ENCODE peak calls at places on chromosomes 11 and 22, in ten cellular contexts. U, M, P, L, F, G, J, O, T and R are unnamed samples. For H3K36me3, the result is how much of the 10 kb centered on the place peaks cover.

GRCh38 chr11:4496555-4497248 is 14.3 kb downstream of the OR52K1 start:
- DNase-seq in U (no peak), M (no peak), P (no peak), L (no peak), F (no peak), G (no peak), J (no peak), O (no peak), T (no peak), R (no peak)

GRCh38 chr22:20549232-20549841 is 41.9 kb downstream of the MED15 start:
- DNase-seq in U (no peak), M (no peak), P (no peak), L (no peak), F (no peak), G (peak), J (no peak), O (peak), T (no peak), R (no peak)

GRCh38 chr11:116563028-116563712 is 209.6 kb downstream of the BUD13 start:
- DNase-seq in U (no peak), M (no peak), P (no peak), L (peak), F (no peak), G (peak), J (no peak), O (no peak), T (peak), R (no peak)

GRCh38 chr11:100827934-100828661 is 141.0 kb downstream of the ARHGAP42 start:
- DNase-seq in U (no peak), M (no peak), P (no peak), L (peak), F (no peak), G (no peak), J (no peak), O (no peak), T (no peak), R (peak)

GRCh38 chr11:55994525-55994924 is at the start of gene OR5F1:
- DNase-seq in U (no peak), M (no peak), P (no peak), L (no peak), F (no peak), G (no peak), J (no peak), O (no peak), T (no peak), R (no peak)

GRCh38 chr11:94308024-94308423 is 3.6 kb downstream of the IZUMO1R start:
- DNase-seq in U (no peak), M (no peak), P (no peak), L (no peak), F (no peak), G (no peak), J (no peak), O (no peak), T (no peak), R (no peak)

GRCh38 chr11:60377737-60378136 is 595 bp upstream of the MS4A7 start:
- DNase-seq in U (no peak), M (peak), P (peak), L (peak), F (peak), G (no peak), J (no peak), O (no peak), T (peak), R (no peak)

GRCh38 chr22:46538816-46539163 is 1.4 kb upstream of the CELSR1 start:
- DNase-seq in U (no peak), M (no peak), P (no peak), L (no peak), F (peak), G (peak), J (no peak), O (no peak), T (no peak), R (peak)

GRCh38 chr22:50189849-50190181 is 4.1 kb downstream of the TRABD start:
- DNase-seq in U (no peak), M (peak), P (no peak), L (no peak), F (no peak), G (no peak), J (peak), O (no peak), T (no peak), R (no peak)

GRCh38 chr22:35739642-35740041 is 22.0 kb downstream of the APOL5 start:
- DNase-seq in U (no peak), M (no peak), P (no peak), L (no peak), F (no peak), G (no peak), J (no peak), O (peak), T (no peak), R (no peak)

GRCh38 chr11:111694851-111695250 is 71.3 kb downstream of the PPP2R1B start:
- DNase-seq in U (no peak), M (no peak), P (no peak), L (no peak), F (no peak), G (no peak), J (no peak), O (no peak), T (no peak), R (peak)

GRCh38 chr11:74749965-74750296 is 1.3 kb downstream of the RNF169 start:
- DNase-seq in U (no peak), M (no peak), P (no peak), L (no peak), F (no peak), G (no peak), J (no peak), O (no peak), T (no peak), R (no peak)

GRCh38 chr11:74754507-74755255 is 6.0 kb downstream of the RNF169 start:
- DNase-seq in U (no peak), M (no peak), P (no peak), L (no peak), F (no peak), G (no peak), J (no peak), O (no peak), T (no peak), R (peak)

GRCh38 chr11:74756571-74756970 is 7.9 kb downstream of the RNF169 start:
- DNase-seq in U (no peak), M (no peak), P (no peak), L (no peak), F (no peak), G (no peak), J (no peak), O (no peak), T (no peak), R (no peak)

DNA sequence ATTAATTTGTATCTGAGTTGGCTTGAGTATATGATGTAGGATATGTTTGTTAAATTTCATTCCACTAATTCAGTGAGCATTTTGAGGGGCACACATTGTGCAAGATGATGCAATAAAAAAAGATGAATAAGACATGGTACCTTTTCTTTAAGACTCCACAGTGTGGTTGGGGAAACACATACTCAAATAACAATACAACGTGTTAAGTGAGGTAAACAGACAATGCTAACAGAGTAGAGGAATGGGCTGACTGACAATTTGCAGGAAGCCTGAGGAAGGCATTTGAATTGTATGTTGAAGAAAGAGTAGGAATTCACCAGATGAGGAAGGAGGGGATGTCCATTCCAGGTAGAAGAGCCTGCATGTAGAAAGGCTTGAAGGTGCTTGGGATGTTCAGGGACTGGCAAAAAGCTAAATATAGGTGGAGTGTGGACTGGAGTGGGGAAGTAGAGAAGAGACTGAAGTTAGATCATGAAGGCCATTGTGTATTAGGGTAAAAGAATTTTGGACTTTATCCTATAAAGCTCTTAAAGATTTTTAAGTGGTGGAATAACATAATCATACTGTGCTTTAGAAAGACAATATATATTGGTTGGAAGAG is 6.8 kb downstream of the RNF169 start:
- DNase-seq in U (no peak), M (no peak), P (no peak), L (no peak), F (no peak), G (no peak), J (no peak), O (no peak), T (no peak), R (no peak)
- H3K4me3 ChIP-seq in U (no peak), M (no peak), P (no peak), L (no peak), F (no peak), G (no peak), J (no peak), O (no peak), T (no peak), R (no peak)

GRCh38 chr11:102360681-102361080 is 13.7 kb downstream of the BIRC2 start:
- DNase-seq in U (no peak), M (no peak), P (no peak), L (no peak), F (no peak), G (no peak), J (no peak), O (peak), T (no peak), R (no peak)

GRCh38 chr11:102361100-102362021 is 14.3 kb downstream of the BIRC2 start:
- DNase-seq in U (no peak), M (no peak), P (no peak), L (no peak), F (no peak), G (no peak), J (no peak), O (peak), T (no peak), R (no peak)

GRCh38 chr11:102359372-102359771 is 12.4 kb downstream of the BIRC2 start:
- DNase-seq in U (no peak), M (no peak), P (no peak), L (no peak), F (no peak), G (no peak), J (no peak), O (no peak), T (no peak), R (no peak)

DNA sequence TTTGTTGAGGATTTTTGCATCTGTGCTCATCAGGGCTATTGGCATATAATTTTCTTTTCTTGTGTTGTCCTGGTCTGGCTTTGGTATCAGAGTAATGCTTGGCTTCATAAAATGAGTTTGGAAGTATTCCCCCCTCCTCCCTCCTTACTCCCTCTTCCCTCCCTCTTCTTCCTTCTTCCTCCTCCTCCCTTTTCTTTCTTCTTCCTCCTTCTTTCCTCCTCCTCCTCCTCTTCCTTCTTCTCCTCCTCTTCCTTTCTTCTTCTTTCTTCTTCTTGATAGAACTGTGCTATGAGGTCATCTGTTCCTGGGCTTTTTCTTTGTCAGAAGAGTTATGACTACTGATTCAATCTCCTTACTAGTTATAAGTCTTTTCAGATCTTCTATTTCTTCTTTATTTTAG is 10.1 kb downstream of the BIRC2 start:
- DNase-seq in U (no peak), M (no peak), P (no peak), L (no peak), F (no peak), G (no peak), J (no peak), O (no peak), T (no peak), R (no peak)
- H3K36me3 ChIP-seq in U (under half), M (under half), P (under half), L (under half), F (under half), G (half or more), J (under half), O (under half), T (under half), R (under half)

GRCh38 chr11:9669954-9670353 is 6.1 kb downstream of the SWAP70 start:
- DNase-seq in U (no peak), M (no peak), P (no peak), L (no peak), F (no peak), G (no peak), J (no peak), O (no peak), T (no peak), R (no peak)
- H3K4me3 ChIP-seq in U (no peak), M (no peak), P (no peak), L (no peak), F (no peak), G (no peak), J (no peak), O (no peak), T (no peak), R (no peak)

GRCh38 chr22:21970037-21970799 is 12.4 kb downstream of the TOP3B start:
- DNase-seq in U (no peak), M (no peak), P (no peak), L (no peak), F (no peak), G (no peak), J (peak), O (no peak), T (no peak), R (no peak)
- H3K36me3 ChIP-seq in U (under half), M (under half), P (under half), L (under half), F (half or more), G (half or more), J (under half), O (half or more), T (half or more), R (half or more)

DNA sequence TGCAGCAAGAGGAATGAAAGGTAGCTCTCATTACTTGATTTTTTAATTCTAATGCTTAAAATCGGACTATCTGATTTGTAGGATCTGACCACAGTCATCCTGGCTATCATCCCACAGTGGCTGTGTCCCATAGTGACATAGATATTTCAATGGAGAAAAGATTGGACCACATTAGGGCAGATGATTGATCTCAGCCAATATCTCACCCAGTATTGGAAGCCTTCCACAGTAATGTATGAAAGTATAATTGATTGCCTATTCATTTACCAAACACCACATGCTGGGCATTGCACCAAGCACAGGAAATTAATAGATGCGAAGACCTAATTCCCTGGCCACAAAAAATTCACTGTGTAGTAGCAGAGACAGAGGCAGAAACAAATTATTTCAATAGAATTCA is 37.6 kb downstream of the FZD4 start:
- DNase-seq in U (no peak), M (no peak), P (no peak), L (no peak), F (no peak), G (no peak), J (no peak), O (no peak), T (no peak), R (no peak)
- H3K4me3 ChIP-seq in U (no peak), M (no peak), P (no peak), L (no peak), F (no peak), G (no peak), J (no peak), O (no peak), T (no peak), R (no peak)

GRCh38 chr11:119850822-119851409 is 121.9 kb upstream of the NECTIN1 start:
- DNase-seq in U (no peak), M (no peak), P (no peak), L (no peak), F (no peak), G (no peak), J (no peak), O (no peak), T (no peak), R (no peak)
- H3K36me3 ChIP-seq in U (under half), M (under half), P (under half), L (under half), F (under half), G (under half), J (under half), O (under half), T (under half), R (under half)

DNA sequence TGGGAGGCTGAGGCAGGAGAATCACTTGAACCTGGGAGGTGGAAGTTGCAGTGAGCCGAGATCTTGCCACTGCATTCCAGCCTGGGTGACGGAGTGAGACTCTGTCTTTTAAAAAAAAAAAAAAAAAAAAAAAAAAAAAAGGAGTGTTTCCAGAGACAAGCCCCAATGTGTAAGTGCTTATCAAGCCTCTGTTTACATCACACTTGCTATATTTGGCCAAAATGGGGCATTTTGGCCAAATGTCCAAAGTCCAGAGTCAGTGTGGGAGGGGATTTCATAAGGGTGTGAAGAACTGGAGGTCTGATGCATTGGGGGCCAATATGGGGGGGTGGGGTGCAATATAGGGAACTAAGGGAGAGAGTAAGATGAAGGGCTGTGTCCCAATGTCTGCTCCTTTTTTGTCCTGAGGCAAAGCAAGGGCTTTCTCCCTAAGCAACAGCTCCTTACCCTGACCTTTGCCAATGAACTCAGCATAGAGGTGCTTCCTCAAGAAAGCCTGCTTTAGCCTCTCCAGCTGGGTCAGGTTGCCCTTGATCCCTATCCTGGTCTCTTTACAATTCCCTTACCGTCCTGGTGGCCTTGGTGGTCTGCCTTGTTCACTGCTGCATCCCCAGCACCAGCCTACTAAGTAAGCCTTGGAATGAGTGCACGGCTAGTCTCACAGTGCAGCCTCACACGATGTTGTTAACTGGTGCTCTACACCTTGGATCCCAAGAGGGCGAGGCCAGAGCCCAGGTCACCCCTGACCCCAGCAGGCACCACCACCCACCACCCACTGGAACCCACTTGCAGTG is 14.1 kb upstream of the BCR start:
- DNase-seq in U (no peak), M (no peak), P (no peak), L (no peak), F (no peak), G (no peak), J (peak), O (no peak), T (no peak), R (no peak)
- H3K4me3 ChIP-seq in U (no peak), M (no peak), P (no peak), L (no peak), F (no peak), G (no peak), J (no peak), O (no peak), T (no peak), R (no peak)

GRCh38 chr11:11598243-11598642 is 23.6 kb downstream of the GALNT18 start:
- DNase-seq in U (no peak), M (no peak), P (no peak), L (no peak), F (no peak), G (no peak), J (no peak), O (no peak), T (no peak), R (no peak)
- H3K36me3 ChIP-seq in U (under half), M (under half), P (under half), L (under half), F (under half), G (under half), J (under half), O (under half), T (under half), R (under half)